ENCODE peak calls at places on chromosomes 2 and 18, in four cellular contexts. Z, T, R and L are unnamed samples.

GRCh38 chr2:71614976-71615768 is 161.8 kb downstream of the DYSF start:
- DNase-seq in Z (no peak), T (peak), R (no peak), L (no peak)

GRCh38 chr2:8494589-8494988 is 187.3 kb upstream of the ID2 start:
- DNase-seq in Z (no peak), T (no peak), R (no peak), L (no peak)

GRCh38 chr2:52695731-52696130 is 1071.9 kb upstream of the CHAC2 start:
- DNase-seq in Z (no peak), T (no peak), R (no peak), L (no peak)

GRCh38 chr2:73776869-73777519 is 2.9 kb downstream of the DUSP11 start:
- DNase-seq in Z (no peak), T (peak), R (no peak), L (no peak)

GRCh38 chr2:13676269-13676668 is 956.2 kb upstream of the LRATD1 start:
- DNase-seq in Z (no peak), T (peak), R (no peak), L (no peak)

GRCh38 chr2:38876407-38876806 is 631 bp downstream of the MORN2 start:
- DNase-seq in Z (no peak), T (no peak), R (no peak), L (no peak)

GRCh38 chr2:120896904-120897303 is 161.2 kb downstream of the GLI2 start:
- DNase-seq in Z (no peak), T (no peak), R (no peak), L (no peak)

GRCh38 chr2:29576231-29576630 is 345.2 kb downstream of the ALK start:
- DNase-seq in Z (no peak), T (no peak), R (no peak), L (no peak)

GRCh38 chr2:127415593-127416485 is 2.4 kb upstream of the PROC start:
- DNase-seq in Z (peak), T (no peak), R (peak), L (peak)

GRCh38 chr2:85173909-85174308 is 40.7 kb downstream of the TCF7L1 start:
- DNase-seq in Z (no peak), T (peak), R (no peak), L (no peak)

GRCh38 chr2:20652673-20653575 is 2.0 kb upstream of the HS1BP3 start:
- DNase-seq in Z (no peak), T (no peak), R (no peak), L (no peak)

GRCh38 chr2:224248944-224249371 is 152.9 kb downstream of the FAM124B start:
- DNase-seq in Z (no peak), T (no peak), R (no peak), L (no peak)

GRCh38 chr2:186058604-186059003 is 320.0 kb downstream of the FSIP2 start:
- DNase-seq in Z (peak), T (no peak), R (no peak), L (no peak)

GRCh38 chr2:189124175-189124574 is 55.4 kb downstream of the COL5A2 start:
- DNase-seq in Z (no peak), T (no peak), R (no peak), L (no peak)

GRCh38 chr18:2536063-2536462 is 35.2 kb downstream of the METTL4 start:
- DNase-seq in Z (no peak), T (no peak), R (no peak), L (no peak)

GRCh38 chr2:176636376-176636775 is 367.1 kb downstream of the MTX2 start:
- DNase-seq in Z (no peak), T (no peak), R (no peak), L (no peak)

GRCh38 chr18:41642756-41643155 is 312.3 kb upstream of the PIK3C3 start:
- DNase-seq in Z (no peak), T (peak), R (no peak), L (no peak)

GRCh38 chr2:150878347-150878746 is 383.3 kb downstream of the RBM43 start:
- DNase-seq in Z (no peak), T (peak), R (no peak), L (no peak)